ENCODE peak calls at places on chromosomes 4 and X, in eight cellular contexts. M, H, I, A, R, E, Q and F are unnamed samples.

GRCh38 chr4:88807499-88807898 is 109.9 kb upstream of the NAP1L5 start:
- DNase-seq in M (no peak), H (no peak), I (no peak), A (peak; percentile 56), R (no peak), E (no peak), Q (no peak), F (no peak)

GRCh38 chrX:46683023-46683422 is 75.9 kb downstream of the SLC9A7 start:
- DNase-seq in M (no peak), H (no peak), I (no peak), A (no peak), R (no peak), E (no peak), Q (no peak), F (no peak)

GRCh38 chrX:134660627-134661026 is 2.4 kb upstream of the PLAC1 start:
- DNase-seq in M (no peak), H (no peak), I (no peak), A (no peak), R (no peak), E (no peak), Q (no peak), F (no peak)

GRCh38 chr4:1708581-1708980 is 3.5 kb downstream of the SLBP start:
- DNase-seq in M (no peak), H (no peak), I (no peak), A (no peak), R (no peak), E (no peak), Q (no peak), F (no peak)

GRCh38 chrX:40504801-40505605 is 75.8 kb upstream of the ATP6AP2 start:
- DNase-seq in M (no peak), H (no peak), I (no peak), A (no peak), R (no peak), E (no peak), Q (no peak), F (no peak)

GRCh38 chrX:632391-633042 is 1.9 kb downstream of the SHOX start:
- DNase-seq in M (no peak), H (peak; percentile 41), I (no peak), A (no peak), R (no peak), E (no peak), Q (no peak), F (no peak)

GRCh38 chr4:118849867-118850812 is 14.2 kb upstream of the SEC24D start:
- DNase-seq in M (no peak), H (no peak), I (no peak), A (peak; percentile 59), R (no peak), E (no peak), Q (no peak), F (no peak)

GRCh38 chr4:187019896-187020295 is 296.2 kb upstream of the FAT1 start:
- DNase-seq in M (no peak), H (no peak), I (no peak), A (no peak), R (no peak), E (no peak), Q (no peak), F (no peak)

GRCh38 chr4:13866881-13867280 is 239.4 kb upstream of the BOD1L1 start:
- DNase-seq in M (no peak), H (no peak), I (no peak), A (no peak), R (no peak), E (no peak), Q (no peak), F (no peak)

DNA sequence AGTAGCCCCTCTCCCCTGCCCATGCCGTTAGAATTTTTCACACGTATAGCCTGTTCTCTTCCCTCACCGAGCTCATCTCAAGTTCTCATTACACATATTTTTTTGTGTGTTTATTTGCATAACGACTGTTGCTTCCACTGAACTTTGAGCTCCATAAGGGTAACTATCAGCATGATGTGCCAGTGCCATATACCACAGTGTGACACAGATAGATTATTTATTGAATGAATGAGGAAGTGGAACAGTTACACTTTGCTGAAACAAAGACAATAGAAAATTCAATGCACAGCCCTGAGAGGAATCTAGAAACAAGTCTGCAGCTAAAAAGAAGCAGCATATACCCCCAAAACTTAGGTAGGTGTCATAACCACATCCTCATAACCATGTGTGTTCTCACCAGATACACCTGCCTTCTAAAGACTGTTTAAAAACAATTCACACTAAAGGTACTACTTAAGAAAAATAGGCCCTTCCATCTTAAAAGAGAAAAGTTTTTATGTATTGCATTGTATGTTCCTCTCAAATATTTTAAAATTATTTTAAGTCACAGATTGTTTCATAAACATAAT is 389.9 kb downstream of the PACRGL start:
- DNase-seq in M (no peak), H (no peak), I (no peak), A (no peak), R (no peak), E (no peak), Q (no peak), F (no peak)
- TF ChIP-seq CTCF in M (no peak), H (no peak), I (no peak), A (no peak), R (no peak), E (no peak), Q (no peak), F (no peak)

GRCh38 chrX:48521353-48522243 is at the start of gene EBP:
- DNase-seq in M (peak; percentile 93), H (peak; percentile 96), I (peak; percentile 84), A (peak; percentile 97), R (peak; percentile 84), E (peak; percentile 93), Q (peak; percentile 96), F (peak; percentile 91)
- TF ChIP-seq POLR2A in M (peak; percentile 49), H (no peak), I (peak; percentile 27), A (peak; percentile 75), R (no peak), E (peak; percentile 55), Q (peak; percentile 35), F (peak; percentile 74)

GRCh38 chr4:102824398-102824797 is 3.0 kb downstream of the UBE2D3 start:
- DNase-seq in M (no peak), H (no peak), I (no peak), A (no peak), R (no peak), E (no peak), Q (no peak), F (no peak)
- H3K4me1 ChIP-seq in M (peaks cover 6% of the 10 kb centered on the region), H (peaks cover 61% of the 10 kb centered on the region), I (no peaks in the 10 kb centered on the region), A (peaks cover 24% of the 10 kb centered on the region), R (peaks cover 62% of the 10 kb centered on the region), E (peaks cover 4% of the 10 kb centered on the region), Q (peaks cover 57% of the 10 kb centered on the region), F (peaks cover 60% of the 10 kb centered on the region)

DNA sequence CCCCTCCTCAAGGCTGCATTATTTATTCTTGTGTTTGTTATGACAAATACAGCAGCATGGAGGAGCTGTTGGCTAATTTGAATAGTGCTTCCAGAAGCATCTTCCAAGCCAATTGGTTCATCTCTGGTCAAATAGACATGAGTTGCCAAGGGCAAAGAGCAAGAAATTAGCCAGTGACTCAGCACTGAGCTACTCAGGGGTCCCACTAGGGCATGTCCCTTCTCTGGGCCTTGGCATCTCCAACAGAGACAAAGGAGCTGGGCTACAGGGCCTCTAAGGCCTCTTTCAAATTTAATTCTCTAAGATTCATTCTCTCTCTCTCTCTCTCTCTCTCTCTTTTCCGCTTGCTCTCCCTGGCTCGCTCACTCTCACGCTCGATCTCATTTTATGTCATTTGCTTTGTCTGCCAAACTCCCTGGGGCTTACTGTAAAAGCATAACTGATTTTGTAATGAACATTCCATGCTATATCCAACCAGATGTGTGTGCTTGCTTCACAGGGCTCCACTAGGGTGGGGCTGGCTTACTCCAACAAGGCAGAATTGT is 86.7 kb upstream of the MAGEA4 start:
- DNase-seq in M (no peak), H (no peak), I (no peak), A (no peak), R (peak; percentile 5), E (no peak), Q (peak; percentile 31), F (no peak)
- TF ChIP-seq CTCF in M (no peak), H (no peak), I (no peak), A (peak; percentile 46), R (no peak), E (no peak), Q (peak; percentile 41), F (no peak)

DNA sequence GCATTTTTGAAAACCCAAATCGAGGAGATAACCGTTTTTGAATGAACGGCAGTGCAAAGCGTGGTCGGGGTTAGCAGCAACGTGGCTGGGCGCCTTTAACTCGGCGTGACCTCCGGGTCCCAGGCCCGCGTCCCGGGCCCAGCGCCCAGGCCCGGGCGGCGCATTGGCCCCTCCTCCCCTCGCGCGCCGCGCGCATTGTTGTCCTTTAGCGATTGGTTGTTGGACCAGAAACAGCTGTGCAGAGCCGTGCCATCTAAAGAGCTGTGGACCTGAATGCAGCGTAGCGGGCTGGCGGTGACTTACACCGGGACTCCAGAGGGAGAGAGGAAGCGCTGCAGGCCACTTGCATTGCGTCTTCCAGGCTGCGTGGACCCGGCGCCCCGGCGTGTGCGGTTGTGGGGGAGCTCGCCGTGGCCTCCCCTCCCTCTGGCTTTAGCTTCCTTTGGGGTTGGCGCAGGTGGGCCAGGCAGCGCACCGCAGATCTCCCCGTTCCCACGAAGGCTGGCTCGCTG is at the start of gene STOX2:
- DNase-seq in M (peak; percentile 91), H (peak; percentile 93), I (peak; percentile 62), A (peak; percentile 69), R (peak; percentile 47), E (peak; percentile 80), Q (peak; percentile 73), F (peak; percentile 94)
- TF ChIP-seq POLR2A in M (peak; percentile 85), H (peak; percentile 26), I (no peak), A (no peak), R (no peak), E (no peak), Q (peak; percentile 68), F (peak; percentile 86)

GRCh38 chr4:8387194-8387593 is 53.3 kb downstream of the ACOX3 start:
- DNase-seq in M (no peak), H (no peak), I (no peak), A (no peak), R (no peak), E (no peak), Q (no peak), F (no peak)

GRCh38 chr4:8385106-8385505 is 55.4 kb downstream of the ACOX3 start:
- DNase-seq in M (peak; percentile 45), H (no peak), I (no peak), A (no peak), R (no peak), E (no peak), Q (no peak), F (no peak)

GRCh38 chr4:8386731-8387130 is 53.8 kb downstream of the ACOX3 start:
- DNase-seq in M (no peak), H (peak; percentile 77), I (no peak), A (no peak), R (no peak), E (no peak), Q (no peak), F (no peak)

GRCh38 chr4:8384397-8385060 is 56.0 kb downstream of the ACOX3 start:
- DNase-seq in M (peak; percentile 27), H (no peak), I (no peak), A (no peak), R (no peak), E (no peak), Q (no peak), F (no peak)

DNA sequence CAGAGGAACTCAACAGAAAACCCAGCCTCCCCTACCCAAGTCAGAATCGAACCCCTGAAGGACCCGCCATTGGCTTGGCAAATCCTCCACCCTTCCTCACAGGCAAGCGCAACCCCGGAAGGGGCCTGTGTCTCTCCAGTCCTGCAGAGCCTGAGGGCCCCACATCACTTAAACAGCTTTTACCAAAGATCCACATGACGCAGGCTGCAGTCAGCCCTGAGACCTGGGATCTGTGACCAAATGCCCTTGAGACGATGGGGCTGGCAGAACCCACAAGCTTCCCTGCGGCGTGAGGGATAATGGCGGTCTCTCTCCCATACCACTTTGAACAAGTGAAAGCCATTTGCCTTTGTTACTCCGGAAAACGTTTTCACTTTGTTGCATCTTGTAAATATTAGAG is 54.9 kb downstream of the ACOX3 start:
- DNase-seq in M (peak; percentile 39), H (no peak), I (no peak), A (no peak), R (no peak), E (no peak), Q (no peak), F (no peak)
- H3K4me1 ChIP-seq in M (no peaks in the 10 kb centered on the region), H (peaks cover 11% of the 10 kb centered on the region), I (peaks cover 15% of the 10 kb centered on the region), A (no peaks in the 10 kb centered on the region), R (peaks cover 7% of the 10 kb centered on the region), E (no peaks in the 10 kb centered on the region), Q (peaks cover 16% of the 10 kb centered on the region), F (no peaks in the 10 kb centered on the region)